ENCODE peak calls at places on chromosomes 7 and 10, in eight cellular contexts. One of them, this sample, is unnamed.

GRCh38 chr7:255038-255435 is 34.9 kb upstream of the FOXL3 start:
- DNase-seq in activated CD4-positive, CD25-positive, alpha-beta regulatory T cell: no peak
- DNase-seq in left ventricle myocardium inferior: no peak
- DNase-seq in cardiac fibroblast: no peak
- DNase-seq in dorsolateral prefrontal cortex: no peak
- DNase-seq in KG1: no peak
- DNase-seq in naive thymus-derived CD8-positive, alpha-beta T cell: no peak
- DNase-seq in stimulated activated CD4-positive, alpha-beta T cell treated with anti-CD3 and anti-CD28 coated beads, Interleukin-15, amount 100 ng/mL, for 1 hour: no peak
- DNase-seq in this sample: no peak

GRCh38 chr10:31908157-31908556 is 20.5 kb downstream of the ARHGAP12 start:
- DNase-seq in activated CD4-positive, CD25-positive, alpha-beta regulatory T cell: no peak
- DNase-seq in left ventricle myocardium inferior: no peak
- DNase-seq in cardiac fibroblast: no peak
- DNase-seq in dorsolateral prefrontal cortex: no peak
- DNase-seq in KG1: no peak
- DNase-seq in naive thymus-derived CD8-positive, alpha-beta T cell: no peak
- DNase-seq in stimulated activated CD4-positive, alpha-beta T cell treated with anti-CD3 and anti-CD28 coated beads, Interleukin-15, amount 100 ng/mL, for 1 hour: no peak
- DNase-seq in this sample: no peak

GRCh38 chr10:22475857-22476600 is 130.7 kb downstream of the SPAG6 start:
- DNase-seq in activated CD4-positive, CD25-positive, alpha-beta regulatory T cell: no peak
- DNase-seq in left ventricle myocardium inferior: no peak
- DNase-seq in cardiac fibroblast: peak
- DNase-seq in dorsolateral prefrontal cortex: peak
- DNase-seq in KG1: no peak
- DNase-seq in naive thymus-derived CD8-positive, alpha-beta T cell: peak
- DNase-seq in stimulated activated CD4-positive, alpha-beta T cell treated with anti-CD3 and anti-CD28 coated beads, Interleukin-15, amount 100 ng/mL, for 1 hour: no peak
- DNase-seq in this sample: no peak

GRCh38 chr7:36898186-36898585 is 173.9 kb upstream of the AOAH start:
- DNase-seq in activated CD4-positive, CD25-positive, alpha-beta regulatory T cell: no peak
- DNase-seq in left ventricle myocardium inferior: no peak
- DNase-seq in cardiac fibroblast: no peak
- DNase-seq in dorsolateral prefrontal cortex: no peak
- DNase-seq in KG1: no peak
- DNase-seq in naive thymus-derived CD8-positive, alpha-beta T cell: no peak
- DNase-seq in stimulated activated CD4-positive, alpha-beta T cell treated with anti-CD3 and anti-CD28 coated beads, Interleukin-15, amount 100 ng/mL, for 1 hour: no peak
- DNase-seq in this sample: no peak

GRCh38 chr10:26445411-26446031 is 7.4 kb downstream of the APBB1IP start:
- DNase-seq in activated CD4-positive, CD25-positive, alpha-beta regulatory T cell: no peak
- DNase-seq in left ventricle myocardium inferior: no peak
- DNase-seq in cardiac fibroblast: no peak
- DNase-seq in dorsolateral prefrontal cortex: no peak
- DNase-seq in KG1: no peak
- DNase-seq in naive thymus-derived CD8-positive, alpha-beta T cell: no peak
- DNase-seq in stimulated activated CD4-positive, alpha-beta T cell treated with anti-CD3 and anti-CD28 coated beads, Interleukin-15, amount 100 ng/mL, for 1 hour: no peak
- DNase-seq in this sample: no peak

GRCh38 chr7:27172388-27172774 is 1.7 kb downstream of the HOXA10 start:
- DNase-seq in activated CD4-positive, CD25-positive, alpha-beta regulatory T cell: no peak
- DNase-seq in left ventricle myocardium inferior: peak
- DNase-seq in cardiac fibroblast: no peak
- DNase-seq in dorsolateral prefrontal cortex: no peak
- DNase-seq in KG1: no peak
- DNase-seq in naive thymus-derived CD8-positive, alpha-beta T cell: no peak
- DNase-seq in stimulated activated CD4-positive, alpha-beta T cell treated with anti-CD3 and anti-CD28 coated beads, Interleukin-15, amount 100 ng/mL, for 1 hour: no peak
- DNase-seq in this sample: no peak

GRCh38 chr7:12731775-12732174 is 44.3 kb downstream of the ARL4A start:
- DNase-seq in activated CD4-positive, CD25-positive, alpha-beta regulatory T cell: no peak
- DNase-seq in left ventricle myocardium inferior: no peak
- DNase-seq in cardiac fibroblast: no peak
- DNase-seq in dorsolateral prefrontal cortex: no peak
- DNase-seq in KG1: no peak
- DNase-seq in naive thymus-derived CD8-positive, alpha-beta T cell: peak
- DNase-seq in stimulated activated CD4-positive, alpha-beta T cell treated with anti-CD3 and anti-CD28 coated beads, Interleukin-15, amount 100 ng/mL, for 1 hour: no peak
- DNase-seq in this sample: no peak

GRCh38 chr7:26627871-26628270 is 236.5 kb downstream of the SKAP2 start:
- DNase-seq in activated CD4-positive, CD25-positive, alpha-beta regulatory T cell: no peak
- DNase-seq in left ventricle myocardium inferior: no peak
- DNase-seq in cardiac fibroblast: no peak
- DNase-seq in dorsolateral prefrontal cortex: no peak
- DNase-seq in KG1: no peak
- DNase-seq in naive thymus-derived CD8-positive, alpha-beta T cell: no peak
- DNase-seq in stimulated activated CD4-positive, alpha-beta T cell treated with anti-CD3 and anti-CD28 coated beads, Interleukin-15, amount 100 ng/mL, for 1 hour: no peak
- DNase-seq in this sample: no peak

GRCh38 chr7:47882635-47883034 is 65.6 kb downstream of the PKD1L1 start:
- DNase-seq in activated CD4-positive, CD25-positive, alpha-beta regulatory T cell: no peak
- DNase-seq in left ventricle myocardium inferior: no peak
- DNase-seq in cardiac fibroblast: no peak
- DNase-seq in dorsolateral prefrontal cortex: no peak
- DNase-seq in KG1: no peak
- DNase-seq in naive thymus-derived CD8-positive, alpha-beta T cell: no peak
- DNase-seq in stimulated activated CD4-positive, alpha-beta T cell treated with anti-CD3 and anti-CD28 coated beads, Interleukin-15, amount 100 ng/mL, for 1 hour: no peak
- DNase-seq in this sample: no peak

GRCh38 chr10:101323495-101323894 is 30.5 kb upstream of the BTRC start:
- DNase-seq in activated CD4-positive, CD25-positive, alpha-beta regulatory T cell: no peak
- DNase-seq in left ventricle myocardium inferior: no peak
- DNase-seq in cardiac fibroblast: no peak
- DNase-seq in dorsolateral prefrontal cortex: no peak
- DNase-seq in KG1: no peak
- DNase-seq in naive thymus-derived CD8-positive, alpha-beta T cell: no peak
- DNase-seq in stimulated activated CD4-positive, alpha-beta T cell treated with anti-CD3 and anti-CD28 coated beads, Interleukin-15, amount 100 ng/mL, for 1 hour: no peak
- DNase-seq in this sample: no peak

GRCh38 chr7:24975172-24975571 is 4.8 kb downstream of the OSBPL3 start:
- DNase-seq in activated CD4-positive, CD25-positive, alpha-beta regulatory T cell: no peak
- DNase-seq in left ventricle myocardium inferior: no peak
- DNase-seq in cardiac fibroblast: no peak
- DNase-seq in dorsolateral prefrontal cortex: no peak
- DNase-seq in KG1: no peak
- DNase-seq in naive thymus-derived CD8-positive, alpha-beta T cell: no peak
- DNase-seq in stimulated activated CD4-positive, alpha-beta T cell treated with anti-CD3 and anti-CD28 coated beads, Interleukin-15, amount 100 ng/mL, for 1 hour: no peak
- DNase-seq in this sample: no peak

GRCh38 chr10:89479255-89479654 is 56.1 kb downstream of the SLC16A12 start:
- DNase-seq in activated CD4-positive, CD25-positive, alpha-beta regulatory T cell: no peak
- DNase-seq in left ventricle myocardium inferior: no peak
- DNase-seq in cardiac fibroblast: peak
- DNase-seq in dorsolateral prefrontal cortex: no peak
- DNase-seq in KG1: no peak
- DNase-seq in naive thymus-derived CD8-positive, alpha-beta T cell: no peak
- DNase-seq in stimulated activated CD4-positive, alpha-beta T cell treated with anti-CD3 and anti-CD28 coated beads, Interleukin-15, amount 100 ng/mL, for 1 hour: no peak
- DNase-seq in this sample: no peak

GRCh38 chr7:137874390-137874789 is 27.6 kb upstream of the DGKI start:
- DNase-seq in activated CD4-positive, CD25-positive, alpha-beta regulatory T cell: no peak
- DNase-seq in left ventricle myocardium inferior: no peak
- DNase-seq in cardiac fibroblast: peak
- DNase-seq in dorsolateral prefrontal cortex: no peak
- DNase-seq in KG1: no peak
- DNase-seq in naive thymus-derived CD8-positive, alpha-beta T cell: no peak
- DNase-seq in stimulated activated CD4-positive, alpha-beta T cell treated with anti-CD3 and anti-CD28 coated beads, Interleukin-15, amount 100 ng/mL, for 1 hour: no peak
- DNase-seq in this sample: no peak

GRCh38 chr10:108862691-108863350 is 1060.5 kb downstream of the XPNPEP1 start:
- DNase-seq in activated CD4-positive, CD25-positive, alpha-beta regulatory T cell: no peak
- DNase-seq in left ventricle myocardium inferior: no peak
- DNase-seq in cardiac fibroblast: no peak
- DNase-seq in dorsolateral prefrontal cortex: no peak
- DNase-seq in KG1: no peak
- DNase-seq in naive thymus-derived CD8-positive, alpha-beta T cell: no peak
- DNase-seq in stimulated activated CD4-positive, alpha-beta T cell treated with anti-CD3 and anti-CD28 coated beads, Interleukin-15, amount 100 ng/mL, for 1 hour: no peak
- DNase-seq in this sample: no peak

GRCh38 chr7:130272456-130273080 is 5.9 kb downstream of the CPA2 start:
- DNase-seq in activated CD4-positive, CD25-positive, alpha-beta regulatory T cell: no peak
- DNase-seq in left ventricle myocardium inferior: no peak
- DNase-seq in cardiac fibroblast: no peak
- DNase-seq in dorsolateral prefrontal cortex: no peak
- DNase-seq in KG1: no peak
- DNase-seq in naive thymus-derived CD8-positive, alpha-beta T cell: no peak
- DNase-seq in stimulated activated CD4-positive, alpha-beta T cell treated with anti-CD3 and anti-CD28 coated beads, Interleukin-15, amount 100 ng/mL, for 1 hour: no peak
- DNase-seq in this sample: no peak

GRCh38 chr7:74479066-74479781 is 25.5 kb downstream of the GTF2IRD1 start:
- DNase-seq in activated CD4-positive, CD25-positive, alpha-beta regulatory T cell: no peak
- DNase-seq in left ventricle myocardium inferior: peak
- DNase-seq in cardiac fibroblast: no peak
- DNase-seq in dorsolateral prefrontal cortex: no peak
- DNase-seq in KG1: no peak
- DNase-seq in naive thymus-derived CD8-positive, alpha-beta T cell: no peak
- DNase-seq in stimulated activated CD4-positive, alpha-beta T cell treated with anti-CD3 and anti-CD28 coated beads, Interleukin-15, amount 100 ng/mL, for 1 hour: no peak
- DNase-seq in this sample: no peak

GRCh38 chr7:71408276-71408675 is 276.3 kb downstream of the GALNT17 start:
- DNase-seq in activated CD4-positive, CD25-positive, alpha-beta regulatory T cell: no peak
- DNase-seq in left ventricle myocardium inferior: peak
- DNase-seq in cardiac fibroblast: no peak
- DNase-seq in dorsolateral prefrontal cortex: peak
- DNase-seq in KG1: no peak
- DNase-seq in naive thymus-derived CD8-positive, alpha-beta T cell: no peak
- DNase-seq in stimulated activated CD4-positive, alpha-beta T cell treated with anti-CD3 and anti-CD28 coated beads, Interleukin-15, amount 100 ng/mL, for 1 hour: no peak
- DNase-seq in this sample: no peak

GRCh38 chr10:43225787-43226153 is 41.1 kb downstream of the RASGEF1A start:
- DNase-seq in activated CD4-positive, CD25-positive, alpha-beta regulatory T cell: no peak
- DNase-seq in left ventricle myocardium inferior: peak
- DNase-seq in cardiac fibroblast: no peak
- DNase-seq in dorsolateral prefrontal cortex: peak
- DNase-seq in KG1: no peak
- DNase-seq in naive thymus-derived CD8-positive, alpha-beta T cell: no peak
- DNase-seq in stimulated activated CD4-positive, alpha-beta T cell treated with anti-CD3 and anti-CD28 coated beads, Interleukin-15, amount 100 ng/mL, for 1 hour: peak
- DNase-seq in this sample: peak

GRCh38 chr7:151838861-151839381 is 38.0 kb downstream of the PRKAG2 start:
- DNase-seq in activated CD4-positive, CD25-positive, alpha-beta regulatory T cell: peak
- DNase-seq in left ventricle myocardium inferior: peak
- DNase-seq in cardiac fibroblast: no peak
- DNase-seq in dorsolateral prefrontal cortex: no peak
- DNase-seq in KG1: peak
- DNase-seq in naive thymus-derived CD8-positive, alpha-beta T cell: peak
- DNase-seq in stimulated activated CD4-positive, alpha-beta T cell treated with anti-CD3 and anti-CD28 coated beads, Interleukin-15, amount 100 ng/mL, for 1 hour: peak
- DNase-seq in this sample: peak

GRCh38 chr10:113273877-113274829 is 278.7 kb upstream of the HABP2 start:
- DNase-seq in activated CD4-positive, CD25-positive, alpha-beta regulatory T cell: no peak
- DNase-seq in left ventricle myocardium inferior: peak
- DNase-seq in cardiac fibroblast: peak
- DNase-seq in dorsolateral prefrontal cortex: no peak
- DNase-seq in KG1: no peak
- DNase-seq in naive thymus-derived CD8-positive, alpha-beta T cell: no peak
- DNase-seq in stimulated activated CD4-positive, alpha-beta T cell treated with anti-CD3 and anti-CD28 coated beads, Interleukin-15, amount 100 ng/mL, for 1 hour: no peak
- DNase-seq in this sample: no peak

GRCh38 chr7:44884553-44885393 is 557 bp downstream of the PURB start:
- DNase-seq in activated CD4-positive, CD25-positive, alpha-beta regulatory T cell: peak
- DNase-seq in left ventricle myocardium inferior: peak
- DNase-seq in cardiac fibroblast: peak
- DNase-seq in dorsolateral prefrontal cortex: peak
- DNase-seq in KG1: no peak
- DNase-seq in naive thymus-derived CD8-positive, alpha-beta T cell: no peak
- DNase-seq in stimulated activated CD4-positive, alpha-beta T cell treated with anti-CD3 and anti-CD28 coated beads, Interleukin-15, amount 100 ng/mL, for 1 hour: peak
- DNase-seq in this sample: peak

GRCh38 chr10:115129752-115130151 is 36.6 kb downstream of the ATRNL1 start:
- DNase-seq in activated CD4-positive, CD25-positive, alpha-beta regulatory T cell: no peak
- DNase-seq in left ventricle myocardium inferior: no peak
- DNase-seq in cardiac fibroblast: peak
- DNase-seq in dorsolateral prefrontal cortex: no peak
- DNase-seq in KG1: no peak
- DNase-seq in naive thymus-derived CD8-positive, alpha-beta T cell: peak
- DNase-seq in stimulated activated CD4-positive, alpha-beta T cell treated with anti-CD3 and anti-CD28 coated beads, Interleukin-15, amount 100 ng/mL, for 1 hour: no peak
- DNase-seq in this sample: no peak

GRCh38 chr10:15120523-15120922 is 23.4 kb downstream of the RPP38 start:
- DNase-seq in activated CD4-positive, CD25-positive, alpha-beta regulatory T cell: no peak
- DNase-seq in left ventricle myocardium inferior: no peak
- DNase-seq in cardiac fibroblast: peak
- DNase-seq in dorsolateral prefrontal cortex: no peak
- DNase-seq in KG1: no peak
- DNase-seq in naive thymus-derived CD8-positive, alpha-beta T cell: no peak
- DNase-seq in stimulated activated CD4-positive, alpha-beta T cell treated with anti-CD3 and anti-CD28 coated beads, Interleukin-15, amount 100 ng/mL, for 1 hour: no peak
- DNase-seq in this sample: no peak

GRCh38 chr7:44618754-44619153 is 12.3 kb downstream of the OGDH start:
- DNase-seq in activated CD4-positive, CD25-positive, alpha-beta regulatory T cell: no peak
- DNase-seq in left ventricle myocardium inferior: no peak
- DNase-seq in cardiac fibroblast: no peak
- DNase-seq in dorsolateral prefrontal cortex: no peak
- DNase-seq in KG1: no peak
- DNase-seq in naive thymus-derived CD8-positive, alpha-beta T cell: no peak
- DNase-seq in stimulated activated CD4-positive, alpha-beta T cell treated with anti-CD3 and anti-CD28 coated beads, Interleukin-15, amount 100 ng/mL, for 1 hour: no peak
- DNase-seq in this sample: no peak

GRCh38 chr7:45924283-45924682 is 3.2 kb upstream of the IGFBP3 start:
- DNase-seq in activated CD4-positive, CD25-positive, alpha-beta regulatory T cell: no peak
- DNase-seq in left ventricle myocardium inferior: no peak
- DNase-seq in cardiac fibroblast: peak
- DNase-seq in dorsolateral prefrontal cortex: no peak
- DNase-seq in KG1: no peak
- DNase-seq in naive thymus-derived CD8-positive, alpha-beta T cell: no peak
- DNase-seq in stimulated activated CD4-positive, alpha-beta T cell treated with anti-CD3 and anti-CD28 coated beads, Interleukin-15, amount 100 ng/mL, for 1 hour: no peak
- DNase-seq in this sample: no peak

GRCh38 chr7:92833024-92833765 is 3.2 kb downstream of the CDK6 start:
- DNase-seq in activated CD4-positive, CD25-positive, alpha-beta regulatory T cell: peak
- DNase-seq in left ventricle myocardium inferior: peak
- DNase-seq in cardiac fibroblast: peak
- DNase-seq in dorsolateral prefrontal cortex: peak
- DNase-seq in KG1: peak
- DNase-seq in naive thymus-derived CD8-positive, alpha-beta T cell: peak
- DNase-seq in stimulated activated CD4-positive, alpha-beta T cell treated with anti-CD3 and anti-CD28 coated beads, Interleukin-15, amount 100 ng/mL, for 1 hour: peak
- DNase-seq in this sample: peak

GRCh38 chr7:71636329-71636728 is 504.4 kb downstream of the GALNT17 start:
- DNase-seq in activated CD4-positive, CD25-positive, alpha-beta regulatory T cell: no peak
- DNase-seq in left ventricle myocardium inferior: no peak
- DNase-seq in cardiac fibroblast: no peak
- DNase-seq in dorsolateral prefrontal cortex: no peak
- DNase-seq in KG1: no peak
- DNase-seq in naive thymus-derived CD8-positive, alpha-beta T cell: no peak
- DNase-seq in stimulated activated CD4-positive, alpha-beta T cell treated with anti-CD3 and anti-CD28 coated beads, Interleukin-15, amount 100 ng/mL, for 1 hour: no peak
- DNase-seq in this sample: no peak

This sample was measured in central memory CD8-positive, alpha-beta T cell.